ENCODE peak calls at places on chromosomes 5 and 9, in eight cellular contexts. L, C, P, N, H, M, F and S are unnamed samples.

GRCh38 chr5:32712463-32713395 is 1.6 kb downstream of the NPR3 start:
- DNase-seq in L (peak), C (peak), P (no peak), N (peak), H (no peak), M (no peak), F (no peak), S (peak)

GRCh38 chr5:95631991-95632675 is 12.2 kb downstream of the GPR150 start:
- DNase-seq in L (peak), C (no peak), P (peak), N (no peak), H (peak), M (peak), F (peak), S (peak)

GRCh38 chr5:143657814-143658395 is 154.1 kb upstream of the HMHB1 start:
- DNase-seq in L (no peak), C (no peak), P (peak), N (no peak), H (peak), M (no peak), F (no peak), S (no peak)

GRCh38 chr9:70257512-70257911 is 1.3 kb upstream of the SMC5 start:
- DNase-seq in L (no peak), C (no peak), P (no peak), N (no peak), H (no peak), M (no peak), F (no peak), S (no peak)

GRCh38 chr9:124975131-124975530 is 34.2 kb upstream of the GOLGA1 start:
- DNase-seq in L (no peak), C (peak), P (peak), N (no peak), H (peak), M (no peak), F (no peak), S (no peak)

GRCh38 chr5:122704247-122705036 is 70.4 kb upstream of the SNX2 start:
- DNase-seq in L (peak), C (peak), P (peak), N (peak), H (peak), M (no peak), F (no peak), S (peak)

GRCh38 chr9:31950756-31951155 is 433.7 kb upstream of the ACO1 start:
- DNase-seq in L (no peak), C (peak), P (no peak), N (no peak), H (no peak), M (no peak), F (no peak), S (no peak)

GRCh38 chr9:14283276-14283675 is 30.7 kb downstream of the NFIB start:
- DNase-seq in L (no peak), C (no peak), P (peak), N (no peak), H (no peak), M (no peak), F (no peak), S (peak)

GRCh38 chr9:133656211-133657119 is 20.3 kb downstream of the DBH start:
- DNase-seq in L (no peak), C (no peak), P (no peak), N (no peak), H (no peak), M (no peak), F (peak), S (no peak)

GRCh38 chr9:16705121-16705604 is 165.3 kb downstream of the BNC2 start:
- DNase-seq in L (peak), C (peak), P (peak), N (peak), H (peak), M (no peak), F (no peak), S (peak)

GRCh38 chr9:126116351-126117157 is 210.1 kb upstream of the MVB12B start:
- DNase-seq in L (no peak), C (no peak), P (no peak), N (peak), H (no peak), M (no peak), F (peak), S (no peak)

GRCh38 chr5:92778261-92778660 is 802.8 kb downstream of the NR2F1-AS1 start:
- DNase-seq in L (no peak), C (no peak), P (no peak), N (no peak), H (no peak), M (no peak), F (no peak), S (no peak)

GRCh38 chr5:139668924-139669680 is 21.0 kb downstream of the CXXC5 start:
- DNase-seq in L (no peak), C (no peak), P (no peak), N (no peak), H (no peak), M (no peak), F (no peak), S (no peak)

GRCh38 chr5:139668064-139668880 is 20.1 kb downstream of the CXXC5 start:
- DNase-seq in L (no peak), C (peak), P (no peak), N (peak), H (peak), M (no peak), F (peak), S (no peak)

GRCh38 chr5:139667001-139667729 is 19.0 kb downstream of the CXXC5 start:
- DNase-seq in L (no peak), C (no peak), P (no peak), N (no peak), H (no peak), M (peak), F (no peak), S (no peak)

GRCh38 chr5:139666551-139666950 is 18.4 kb downstream of the CXXC5 start:
- DNase-seq in L (no peak), C (no peak), P (no peak), N (no peak), H (no peak), M (no peak), F (no peak), S (no peak)

GRCh38 chr5:139667730-139668063 is 19.5 kb downstream of the CXXC5 start:
- DNase-seq in L (no peak), C (no peak), P (no peak), N (peak), H (no peak), M (no peak), F (no peak), S (no peak)
- H3K4me3 ChIP-seq in L (peak), C (peak), P (no peak), N (peak), H (no peak), M (no peak), F (peak), S (peak)

DNA sequence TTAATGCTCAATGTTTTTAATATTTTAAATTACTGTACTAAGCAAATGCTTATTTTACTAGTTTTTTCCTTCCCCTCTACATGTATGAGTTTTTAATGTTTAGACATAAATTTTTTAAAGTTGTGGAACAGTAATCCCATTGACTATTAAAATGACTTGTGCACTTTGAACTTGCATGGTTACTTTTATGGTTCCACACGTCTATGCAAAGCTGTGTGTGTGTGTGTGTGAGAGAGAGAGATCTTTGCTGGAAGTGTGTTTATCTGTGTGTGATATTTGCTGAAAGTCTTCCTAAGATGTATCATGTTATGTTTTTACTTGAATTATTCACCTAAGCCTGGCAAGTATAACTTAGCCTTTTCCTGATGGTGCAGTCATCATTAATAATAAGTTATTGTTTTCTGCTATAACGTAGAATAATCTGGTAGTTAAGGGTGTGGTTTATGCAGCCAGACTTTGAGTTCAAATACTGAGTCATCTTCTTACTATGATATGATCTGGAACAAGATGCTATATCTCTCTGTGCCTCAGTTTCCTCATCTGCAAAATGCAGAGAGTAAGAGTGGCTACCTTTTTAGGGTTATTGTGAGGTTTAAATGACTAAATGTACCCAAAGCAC is 138.6 kb downstream of the SMARCA2 start:
- DNase-seq in L (no peak), C (no peak), P (no peak), N (no peak), H (no peak), M (no peak), F (no peak), S (peak)
- TF ChIP-seq CTCF in L (no peak), C (no peak), P (no peak), N (no peak), H (no peak), M (no peak), F (no peak), S (no peak)

DNA sequence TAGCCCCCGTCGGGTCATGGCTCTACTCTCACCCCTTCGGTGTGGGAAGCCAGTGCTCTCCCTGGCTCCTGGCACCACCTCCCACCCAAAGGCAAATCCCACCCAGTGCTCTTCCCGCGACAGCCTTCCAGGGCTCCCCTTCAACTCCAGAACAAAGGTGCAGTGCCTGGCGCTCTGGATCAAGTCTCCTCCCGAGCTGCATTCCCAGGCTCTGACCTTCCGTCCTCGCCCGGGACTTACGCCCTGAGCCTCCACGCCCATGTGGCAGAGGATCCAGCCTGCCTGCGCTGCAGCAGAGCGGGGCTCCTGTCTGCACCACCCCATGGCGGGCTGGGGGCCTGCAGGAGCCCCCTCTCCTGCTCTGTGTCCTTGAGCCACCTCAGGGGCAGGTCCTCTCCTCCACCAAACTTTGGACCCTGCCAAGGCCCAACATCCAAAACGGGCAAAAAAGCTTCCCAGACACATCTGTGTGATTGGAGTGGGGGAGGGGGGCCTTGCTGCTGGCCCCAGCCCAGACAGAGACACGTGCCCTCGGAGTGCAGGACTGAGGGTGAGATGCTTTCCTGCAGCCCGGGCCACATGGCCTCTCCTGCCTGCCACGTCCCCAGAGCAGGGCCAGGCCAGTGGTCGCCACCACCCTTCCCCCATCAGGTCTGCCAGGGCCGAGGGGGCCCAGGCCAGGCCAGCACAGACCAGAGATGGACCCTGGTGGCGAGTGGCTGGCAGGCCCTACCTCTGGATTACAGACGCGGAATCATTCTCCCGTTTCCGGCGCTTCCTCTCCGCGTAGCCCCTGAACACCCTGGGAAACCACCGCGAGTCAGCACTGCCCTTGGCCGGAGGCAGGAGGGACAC is 4.4 kb downstream of the NSMF start:
- DNase-seq in L (no peak), C (peak), P (peak), N (peak), H (peak), M (no peak), F (no peak), S (peak)
- H3K4me3 ChIP-seq in L (no peak), C (peak), P (peak), N (no peak), H (peak), M (no peak), F (no peak), S (peak)

DNA sequence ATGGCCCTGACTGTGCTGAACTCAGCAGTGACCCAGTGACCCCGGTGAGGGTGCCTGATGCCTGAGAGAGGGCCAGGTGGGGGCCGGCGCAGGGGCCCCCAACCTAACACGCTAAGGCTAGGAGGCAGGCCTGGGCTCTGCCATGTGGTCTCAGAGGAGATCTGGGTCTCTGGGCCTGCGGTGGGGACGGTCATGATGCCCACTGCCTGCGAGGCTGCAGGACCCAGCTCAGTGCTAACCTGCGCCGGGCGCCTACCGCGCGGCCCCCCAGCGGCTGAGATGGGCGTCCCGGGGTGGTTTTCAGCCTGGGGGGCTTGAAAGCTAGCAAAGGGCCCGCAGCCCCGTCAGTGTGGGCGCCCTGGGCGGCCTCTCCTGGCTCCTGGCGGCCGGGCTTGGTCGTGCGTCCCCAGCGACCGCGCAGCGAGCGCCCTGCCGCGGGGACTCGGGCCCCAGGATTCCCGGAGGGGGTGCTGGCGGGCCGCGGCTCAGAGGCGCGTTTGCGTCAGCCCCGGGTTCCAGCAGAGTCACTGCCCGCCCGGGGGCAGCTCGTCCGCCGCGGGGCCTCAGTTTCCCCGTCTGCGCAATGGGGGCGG is 2.5 kb downstream of the EGFL7 start:
- DNase-seq in L (no peak), C (peak), P (no peak), N (peak), H (peak), M (no peak), F (no peak), S (no peak)
- TF ChIP-seq CTCF in L (peak), C (peak), P (peak), N (peak), H (peak), M (no peak), F (no peak), S (peak)

DNA sequence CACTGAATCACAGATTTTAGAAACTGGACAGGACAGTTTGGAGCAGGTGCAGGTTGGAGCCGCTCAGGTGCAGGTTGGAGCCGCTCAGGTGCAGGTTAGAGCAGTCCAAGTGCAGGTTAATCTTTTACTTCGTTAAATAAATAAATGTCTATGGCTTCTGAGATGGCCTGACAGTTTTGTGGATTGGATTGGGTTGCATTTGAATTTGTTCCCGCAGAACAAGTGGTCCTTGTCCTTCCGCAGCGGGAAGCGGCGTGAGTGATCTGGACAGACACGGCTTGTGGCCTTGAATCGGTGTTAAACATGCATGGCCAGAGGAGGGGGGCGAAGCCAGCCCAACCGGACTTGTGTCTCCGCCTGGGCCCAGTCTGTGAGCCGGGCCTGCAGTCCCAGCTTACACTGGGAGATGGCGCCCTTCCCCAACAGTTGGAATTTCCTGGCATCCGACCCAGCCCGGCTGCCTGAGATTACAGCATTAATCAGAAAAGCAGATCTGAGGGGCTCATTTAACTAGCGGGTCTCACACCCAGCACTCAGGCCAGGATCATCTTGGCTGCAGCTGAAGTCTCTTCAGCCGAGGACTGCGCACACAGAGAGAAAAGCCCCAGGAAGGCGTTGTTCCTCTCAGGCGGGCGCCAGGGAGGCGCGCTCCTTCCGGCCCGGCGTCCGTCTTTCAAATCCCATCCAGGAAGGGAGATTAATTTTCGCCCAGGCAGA is 1.5 kb upstream of the OLFM1 start:
- DNase-seq in L (peak), C (peak), P (peak), N (peak), H (peak), M (peak), F (no peak), S (peak)
- H3K4me3 ChIP-seq in L (peak), C (peak), P (peak), N (peak), H (no peak), M (no peak), F (no peak), S (peak)

GRCh38 chr5:140796718-140797095 is 2.1 kb downstream of the PCDHA2 start:
- DNase-seq in L (no peak), C (no peak), P (no peak), N (no peak), H (no peak), M (no peak), F (no peak), S (no peak)

GRCh38 chr5:140800816-140801493 is at the start of gene PCDHA3:
- DNase-seq in L (no peak), C (peak), P (peak), N (no peak), H (peak), M (no peak), F (no peak), S (peak)

GRCh38 chr5:140791111-140791510 is 3.5 kb upstream of the PCDHA2 start:
- DNase-seq in L (no peak), C (no peak), P (no peak), N (no peak), H (no peak), M (no peak), F (no peak), S (no peak)

GRCh38 chr5:140794594-140795258 is at the start of gene PCDHA2:
- DNase-seq in L (no peak), C (peak), P (no peak), N (no peak), H (no peak), M (no peak), F (no peak), S (no peak)

GRCh38 chr5:140795259-140795641 is 598 bp downstream of the PCDHA2 start:
- DNase-seq in L (no peak), C (peak), P (peak), N (no peak), H (no peak), M (no peak), F (no peak), S (no peak)
- TF ChIP-seq CTCF in L (peak), C (peak), P (peak), N (no peak), H (no peak), M (peak), F (no peak), S (no peak)

GRCh38 chr9:63817622-63818518 is 1467.1 kb downstream of the FOXD4L5 start:
- DNase-seq in L (no peak), C (peak), P (peak), N (peak), H (peak), M (no peak), F (peak), S (peak)
- H3K4me3 ChIP-seq in L (peak), C (peak), P (peak), N (peak), H (no peak), M (no peak), F (peak), S (peak)

GRCh38 chr5:127030259-127031146 is at the start of gene MARCHF3:
- DNase-seq in L (peak), C (peak), P (peak), N (peak), H (peak), M (no peak), F (peak), S (peak)
- TF ChIP-seq CTCF in L (peak), C (peak), P (peak), N (peak), H (peak), M (no peak), F (no peak), S (peak)

DNA sequence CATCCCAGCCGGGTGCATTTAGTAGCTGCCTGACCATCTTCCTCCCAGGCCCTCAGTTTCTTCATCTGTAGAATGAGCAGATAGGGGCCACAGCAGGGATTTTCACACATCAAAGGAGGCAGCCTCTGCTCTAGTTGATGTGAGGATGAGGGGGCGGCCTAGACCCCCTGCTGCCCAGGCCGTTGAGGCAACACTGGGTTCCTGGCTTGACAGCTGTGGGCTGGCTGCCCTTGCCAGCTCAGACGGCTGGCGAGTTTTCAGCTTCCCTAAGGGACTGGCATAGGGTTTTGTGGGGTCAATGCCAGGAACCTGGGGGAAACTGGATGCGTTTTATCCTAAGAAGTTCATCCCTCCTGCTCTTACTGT is 49.6 kb downstream of the NDST1 start:
- DNase-seq in L (no peak), C (no peak), P (no peak), N (no peak), H (no peak), M (no peak), F (no peak), S (no peak)
- H3K4me3 ChIP-seq in L (no peak), C (no peak), P (no peak), N (no peak), H (no peak), M (no peak), F (no peak), S (no peak)

GRCh38 chr5:1485320-1486118 is 38.2 kb downstream of the LPCAT1 start:
- DNase-seq in L (no peak), C (no peak), P (no peak), N (no peak), H (no peak), M (no peak), F (no peak), S (no peak)

GRCh38 chr5:1483856-1484255 is 38.6 kb upstream of the SLC6A3 start:
- DNase-seq in L (no peak), C (no peak), P (no peak), N (no peak), H (no peak), M (no peak), F (no peak), S (no peak)

GRCh38 chr5:1483064-1483463 is 37.8 kb upstream of the SLC6A3 start:
- DNase-seq in L (no peak), C (no peak), P (no peak), N (no peak), H (no peak), M (no peak), F (no peak), S (no peak)

GRCh38 chr5:1486271-1486670 is 37.5 kb downstream of the LPCAT1 start:
- DNase-seq in L (no peak), C (no peak), P (no peak), N (no peak), H (no peak), M (no peak), F (no peak), S (no peak)

GRCh38 chr5:1484416-1485319 is 39.1 kb downstream of the LPCAT1 start:
- DNase-seq in L (no peak), C (no peak), P (no peak), N (no peak), H (no peak), M (no peak), F (no peak), S (no peak)
- TF ChIP-seq CTCF in L (no peak), C (no peak), P (no peak), N (no peak), H (no peak), M (no peak), F (no peak), S (no peak)